ENCODE peak calls at places on chromosomes 1 and 21, in four cellular contexts. V is CD8-positive, alpha-beta T cell; Z is vagina; M is fibroblast of villous mesenchyme. O is an unnamed sample.

GRCh38 chr1:206962269-206962668 is 8.0 kb downstream of the FCAMR start:
- DNase-seq in Z (no peak), M (no peak), V (no peak), O (no peak)

GRCh38 chr1:233543338-233544255 is 70.3 kb upstream of the KCNK1 start:
- DNase-seq in V (no peak), M (peak), Z (no peak), O (no peak)

GRCh38 chr1:117886101-117886795 is 43.2 kb downstream of the GDAP2 start:
- DNase-seq in M (peak), Z (no peak), V (no peak), O (no peak)

GRCh38 chr1:87007323-87007722 is 92.9 kb downstream of the HS2ST1 start:
- DNase-seq in V (no peak), M (no peak), Z (no peak), O (no peak)

GRCh38 chr1:25809929-25810328 is 9.8 kb upstream of the MTFR1L start:
- DNase-seq in Z (no peak), M (no peak), V (no peak), O (no peak)

GRCh38 chr1:214397497-214397896 is 116.5 kb downstream of the SMYD2 start:
- DNase-seq in M (no peak), V (no peak), Z (no peak), O (no peak)

GRCh38 chr1:168441745-168442144 is 102.1 kb downstream of the XCL2 start:
- DNase-seq in V (no peak), Z (no peak), M (no peak), O (no peak)

GRCh38 chr1:232726048-232726779 is 79.0 kb upstream of the MAP10 start:
- DNase-seq in V (no peak), Z (no peak), M (peak), O (no peak)

GRCh38 chr1:115647919-115648597 is 6.3 kb downstream of the VANGL1 start:
- DNase-seq in M (no peak), Z (no peak), V (no peak), O (no peak)

GRCh38 chr1:108695515-108695914 is 3.4 kb downstream of the PRPF38B start:
- DNase-seq in V (no peak), M (no peak), Z (no peak), O (no peak)

GRCh38 chr1:110584045-110584444 is 22.1 kb downstream of the KCNA2 start:
- DNase-seq in Z (no peak), V (no peak), M (no peak), O (no peak)

GRCh38 chr1:85577421-85578320 is 2.9 kb upstream of the CCN1 start:
- DNase-seq in V (no peak), M (peak), Z (no peak), O (no peak)

GRCh38 chr1:101410048-101410878 is 173.4 kb downstream of the S1PR1 start:
- DNase-seq in V (no peak), Z (no peak), M (no peak), O (no peak)

GRCh38 chr21:33434770-33435360 is 31.7 kb downstream of the IFNGR2 start:
- DNase-seq in V (no peak), M (peak), Z (no peak), O (no peak)

GRCh38 chr1:58971629-58972140 is 187.8 kb upstream of the JUN start:
- DNase-seq in Z (no peak), V (no peak), M (peak), O (no peak)

GRCh38 chr1:38892976-38893375 is 11.6 kb upstream of the GJA9 start:
- DNase-seq in Z (no peak), V (no peak), M (peak), O (no peak)
- H3K4me3 ChIP-seq in Z (no peak), V (no peak), M (no peak), O (no peak)

GRCh38 chr1:30322859-30323257 is 400.5 kb downstream of the MATN1 start:
- DNase-seq in M (no peak), Z (peak), V (no peak), O (no peak)
- TF ChIP-seq CTCF in M (no peak), Z (no peak), V (no peak), O (no peak)

GRCh38 chr1:246865921-246866320 is 65.8 kb downstream of the AHCTF1 start:
- DNase-seq in M (no peak), Z (no peak), V (no peak), O (no peak)
- H3K4me3 ChIP-seq in M (no peak), Z (no peak), V (no peak), O (no peak)

GRCh38 chr1:15153184-15153841 is at the start of gene TMEM51:
- DNase-seq in V (no peak), M (peak), Z (no peak), O (no peak)

GRCh38 chr1:15151377-15151806 is 2.2 kb upstream of the TMEM51 start:
- DNase-seq in V (no peak), M (peak), Z (no peak), O (no peak)

GRCh38 chr1:15151871-15152270 is 1.7 kb upstream of the TMEM51 start:
- DNase-seq in Z (no peak), M (peak), V (no peak), O (no peak)

GRCh38 chr1:15153842-15154479 is 414 bp downstream of the TMEM51 start:
- DNase-seq in M (peak), Z (no peak), V (no peak), O (no peak)

GRCh38 chr1:15152318-15153183 is 996 bp upstream of the TMEM51 start:
- DNase-seq in M (peak), V (no peak), Z (no peak), O (no peak)
- TF ChIP-seq CTCF in M (peak), V (no peak), Z (peak), O (peak)

GRCh38 chr1:41640756-41641482 is 156.4 kb upstream of the EDN2 start:
- DNase-seq in V (no peak), M (no peak), Z (no peak), O (no peak)

GRCh38 chr1:41641483-41641829 is 157.0 kb upstream of the EDN2 start:
- DNase-seq in Z (no peak), V (no peak), M (no peak), O (no peak)

GRCh38 chr1:41643422-41643821 is 158.9 kb upstream of the EDN2 start:
- DNase-seq in M (no peak), Z (no peak), V (no peak), O (no peak)

GRCh38 chr1:41642922-41643321 is 158.4 kb upstream of the EDN2 start:
- DNase-seq in V (no peak), Z (no peak), M (no peak), O (no peak)

DNA sequence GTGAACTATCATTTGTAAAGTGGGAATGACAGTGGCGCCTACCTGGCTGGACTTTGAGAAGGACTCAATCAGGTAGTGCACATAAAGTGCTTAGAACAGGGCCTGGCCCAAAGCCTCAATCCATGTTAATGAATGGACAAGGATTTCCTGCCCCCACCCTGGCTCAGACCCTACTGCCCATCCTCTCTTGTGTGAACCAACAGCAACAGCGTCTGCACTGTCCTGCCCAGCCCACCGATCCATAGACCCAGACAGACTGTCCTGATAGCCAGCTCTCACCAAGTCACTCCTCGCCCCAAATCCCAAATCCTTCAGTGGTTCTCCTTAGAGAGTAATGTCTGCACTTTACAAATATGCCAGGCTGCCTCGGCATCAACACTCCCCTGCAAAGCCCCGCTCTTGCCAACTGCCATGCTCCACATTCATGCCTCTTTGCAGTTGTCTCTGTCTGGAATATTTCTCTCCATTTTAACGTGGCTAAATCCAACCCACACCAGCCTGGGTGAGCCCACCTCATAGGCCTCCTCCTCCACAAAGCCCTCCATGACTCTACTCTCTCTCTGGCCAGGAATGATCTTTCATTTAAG is 157.6 kb upstream of the EDN2 start:
- DNase-seq in V (no peak), Z (no peak), M (no peak), O (no peak)
- H3K4me3 ChIP-seq in V (no peak), Z (no peak), M (no peak), O (no peak)

GRCh38 chr1:183227382-183227781 is 41.3 kb downstream of the LAMC2 start:
- DNase-seq in M (no peak), V (no peak), Z (no peak), O (no peak)

GRCh38 chr1:183228650-183229220 is 42.7 kb downstream of the LAMC2 start:
- DNase-seq in M (no peak), V (no peak), Z (no peak), O (no peak)

GRCh38 chr1:183226963-183227362 is 40.9 kb downstream of the LAMC2 start:
- DNase-seq in M (no peak), Z (no peak), V (no peak), O (no peak)

GRCh38 chr1:183226361-183226760 is 40.3 kb downstream of the LAMC2 start:
- DNase-seq in Z (no peak), V (no peak), M (no peak), O (no peak)

DNA sequence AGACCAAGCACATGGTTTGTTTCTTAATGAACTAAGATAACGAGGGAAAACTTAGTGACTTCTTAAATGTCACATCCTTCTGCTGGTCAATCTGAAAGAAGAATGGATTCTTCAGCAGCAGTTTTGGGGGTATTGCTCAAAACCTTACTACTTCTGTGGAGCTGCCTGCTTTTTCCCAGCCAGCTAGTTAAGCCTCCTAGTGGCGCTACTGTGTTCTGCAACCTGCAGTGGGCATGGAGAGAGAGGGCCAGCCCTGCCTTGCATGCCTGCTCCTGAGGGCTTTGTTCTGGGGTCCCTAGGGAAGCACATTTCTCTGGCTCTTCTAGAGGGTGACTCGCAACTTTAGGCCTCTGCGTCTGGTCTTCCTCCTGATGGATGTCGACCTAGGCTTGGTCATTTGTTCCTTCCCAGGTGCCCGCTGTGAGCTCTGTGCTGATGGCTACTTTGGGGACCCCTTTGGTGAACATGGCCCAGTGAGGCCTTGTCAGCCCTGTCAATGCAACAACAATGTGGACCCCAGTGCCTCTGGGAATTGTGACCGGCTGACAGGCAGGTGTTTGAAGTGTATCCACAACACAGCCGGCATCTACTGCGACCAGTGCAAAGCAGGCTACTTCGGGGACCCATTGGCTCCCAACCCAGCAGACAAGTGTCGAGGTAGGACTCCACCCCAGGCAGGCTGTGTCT is 42.0 kb downstream of the LAMC2 start:
- DNase-seq in M (peak), Z (no peak), V (no peak), O (no peak)
- TF ChIP-seq CTCF in M (peak), Z (peak), V (peak), O (peak)

O was measured in esophagus squamous epithelium.